ENCODE peak calls at places on chromosomes 3 and 15, in nine cellular contexts. A is foreskin fibroblast; N is stimulated activated CD4-positive, alpha-beta T cell treated with anti-CD3 and anti-CD28 coated beads, TNF-alpha, amount 100 ng/mL, for 24 hours; D is bronchial epithelial cell; G is psoas muscle; P is GM18507; X is NCI-H187 treated with DMSO at 0.1 percent for 48 hours; H is stromal cell of bone marrow; Q is ecto neural progenitor cell. S is an unnamed sample.

GRCh38 chr15:57158589-57158988 is 217.7 kb upstream of the CGNL1 start:
- DNase-seq in A (no peak), N (no peak), D (peak; percentile 73), G (no peak), P (no peak), X (no peak), H (peak; percentile 43), Q (no peak), S (peak; percentile 64)

GRCh38 chr3:53075743-53076140 is 29.9 kb upstream of the SFMBT1 start:
- DNase-seq in A (no peak), N (no peak), D (no peak), G (no peak), P (no peak), X (no peak), H (no peak), Q (peak; percentile 39), S (no peak)

GRCh38 chr3:14412831-14413380 is 10.5 kb downstream of the SLC6A6 start:
- DNase-seq in A (no peak), N (no peak), D (no peak), G (no peak), P (no peak), X (no peak), H (no peak), Q (no peak), S (no peak)

GRCh38 chr15:75229191-75230015 is 27.7 kb downstream of the C15orf39 start:
- DNase-seq in A (no peak), N (no peak), D (no peak), G (peak; percentile 35), P (no peak), X (no peak), H (peak; percentile 13), Q (no peak), S (no peak)

GRCh38 chr3:17808994-17809393 is 66.6 kb upstream of the TBC1D5 start:
- DNase-seq in A (peak; percentile 52), N (no peak), D (peak; percentile 5), G (no peak), P (no peak), X (no peak), H (no peak), Q (no peak), S (peak; percentile 8)

GRCh38 chr3:14798231-14798630 is 20.5 kb upstream of the FGD5 start:
- DNase-seq in A (no peak), N (no peak), D (no peak), G (no peak), P (no peak), X (no peak), H (no peak), Q (no peak), S (no peak)

GRCh38 chr3:181755959-181756358 is 44.2 kb downstream of the SOX2 start:
- DNase-seq in A (no peak), N (no peak), D (peak; percentile 34), G (no peak), P (no peak), X (peak; percentile 67), H (no peak), Q (no peak), S (no peak)

GRCh38 chr3:36097180-36097579 is 283.1 kb upstream of the STAC start:
- DNase-seq in A (no peak), N (no peak), D (no peak), G (no peak), P (no peak), X (no peak), H (no peak), Q (no peak), S (no peak)

GRCh38 chr15:57866149-57866736 is 159.7 kb downstream of the POLR2M start:
- DNase-seq in A (peak; percentile 10), N (peak; percentile 54), D (peak; percentile 47), G (peak; percentile 59), P (no peak), X (no peak), H (peak; percentile 18), Q (peak; percentile 65), S (peak; percentile 27)

GRCh38 chr3:13301295-13301987 is 118.7 kb downstream of the NUP210 start:
- DNase-seq in A (peak; percentile 29), N (no peak), D (peak; percentile 73), G (peak; percentile 4), P (no peak), X (no peak), H (peak; percentile 63), Q (no peak), S (no peak)

S was measured in HCEC 1CT.